ENCODE peak calls at places on chromosomes 12 and 14, in six cellular contexts. J is kidney glomerular epithelial cell, E is NCI-H1092 treated with DMSO at 0.1 percent for 48 hours, L is T-cell, N is GM06990, Q is ureter. C is an unnamed sample.

GRCh38 chr12:82857276-82857675 is 170.6 kb downstream of the TMTC2 start:
- DNase-seq in L (no peak), J (no peak), E (no peak), Q (no peak), N (no peak), C (no peak)

GRCh38 chr14:105281354-105282097 is 19.3 kb downstream of the BRF1 start:
- DNase-seq in J (peak), L (no peak), Q (no peak), E (no peak), N (no peak), C (peak)

GRCh38 chr12:52319097-52319496 is 2.1 kb downstream of the KRT83 start:
- DNase-seq in L (no peak), Q (no peak), N (no peak), J (no peak), E (peak), C (no peak)

GRCh38 chr14:92539875-92540274 is 26.3 kb downstream of the RIN3 start:
- DNase-seq in Q (no peak), L (no peak), E (no peak), J (no peak), N (no peak), C (peak)

GRCh38 chr12:51683763-51684357 is 92.8 kb downstream of the SCN8A start:
- DNase-seq in N (no peak), E (no peak), L (no peak), Q (no peak), J (peak), C (no peak)

GRCh38 chr12:56029666-56030293 is 8.9 kb downstream of the IKZF4 start:
- DNase-seq in L (peak), J (peak), E (peak), N (no peak), Q (no peak), C (peak)

GRCh38 chr14:74292061-74292460 is 10.7 kb downstream of the ABCD4 start:
- DNase-seq in N (no peak), Q (no peak), J (no peak), L (no peak), E (no peak), C (no peak)

GRCh38 chr12:75985566-75985965 is 46.0 kb downstream of the PHLDA1 start:
- DNase-seq in Q (no peak), L (no peak), J (no peak), E (no peak), N (no peak), C (no peak)

GRCh38 chr14:92748259-92749016 is at the start of gene LGMN:
- DNase-seq in E (peak), N (peak), Q (peak), J (peak), L (peak), C (peak)

GRCh38 chr14:21455592-21455911 is 371 bp downstream of the CHD8 start:
- DNase-seq in E (no peak), J (no peak), L (no peak), N (no peak), Q (no peak), C (no peak)

GRCh38 chr14:96634481-96634880 is 132.3 kb downstream of the PAPOLA start:
- DNase-seq in N (no peak), E (no peak), Q (peak), L (no peak), J (no peak), C (no peak)

GRCh38 chr12:6765634-6766581 is at the start of gene PTMS:
- DNase-seq in E (peak), J (peak), L (no peak), N (peak), Q (peak), C (no peak)

GRCh38 chr12:82299617-82300016 is 58.6 kb downstream of the CCDC59 start:
- DNase-seq in L (no peak), J (peak), Q (no peak), E (no peak), N (no peak), C (no peak)

GRCh38 chr14:67416085-67416484 is 4.1 kb upstream of the PLEK2 start:
- DNase-seq in N (no peak), J (no peak), Q (no peak), L (no peak), E (no peak), C (no peak)

GRCh38 chr14:23577710-23578392 is 739 bp downstream of the JPH4 start:
- DNase-seq in N (no peak), Q (peak), E (no peak), J (no peak), L (no peak), C (no peak)

GRCh38 chr14:91753501-91754128 is 21.7 kb upstream of the CATSPERB start:
- DNase-seq in E (peak), Q (no peak), N (no peak), J (no peak), L (no peak), C (no peak)